ENCODE peak calls at places on chromosome 7, in five cellular contexts. M is ACHN; Y is uterus; W is NCI-H1105 treated with DMSO at 0.1 percent for 48 hours; S is stimulated activated naive CD4-positive, alpha-beta T cell. F is an unnamed sample.

GRCh38 chr7:34128762-34129161 is 223.4 kb downstream of the BMPER start:
- DNase-seq in S (no peak), M (no peak), Y (no peak), W (no peak), F (no peak)

GRCh38 chr7:149733131-149733531 is 40.3 kb downstream of the ZNF467 start:
- DNase-seq in W (no peak), M (no peak), Y (no peak), S (no peak), F (no peak)

GRCh38 chr7:18201349-18201748 is 173.7 kb upstream of the PRPS1L1 start:
- DNase-seq in Y (peak), M (no peak), W (no peak), S (no peak), F (no peak)

GRCh38 chr7:114916261-114916892 is 5.5 kb upstream of the MDFIC start:
- DNase-seq in S (no peak), M (no peak), W (no peak), Y (no peak), F (no peak)

GRCh38 chr7:5591547-5591899 is 167.9 kb upstream of the TNRC18 start:
- DNase-seq in Y (no peak), S (no peak), M (peak), W (no peak), F (no peak)

GRCh38 chr7:42236266-42237161 is 495 bp downstream of the GLI3 start:
- DNase-seq in M (peak), S (no peak), W (no peak), Y (peak), F (peak)

GRCh38 chr7:16345979-16346958 is 75.1 kb downstream of the CRPPA start:
- DNase-seq in S (no peak), W (peak), Y (no peak), M (peak), F (no peak)

GRCh38 chr7:70432567-70433001 is 699.4 kb upstream of the GALNT17 start:
- DNase-seq in M (no peak), S (no peak), Y (no peak), W (peak), F (peak)

GRCh38 chr7:11243739-11244138 is 270.1 kb downstream of the PHF14 start:
- DNase-seq in W (no peak), M (no peak), Y (no peak), S (no peak), F (no peak)

GRCh38 chr7:157059534-157059933 is 49.1 kb upstream of the MNX1 start:
- DNase-seq in M (no peak), W (no peak), Y (no peak), S (no peak), F (no peak)

GRCh38 chr7:142717453-142717852 is 31.8 kb upstream of the PRSS1 start:
- DNase-seq in W (no peak), S (no peak), M (no peak), Y (no peak), F (no peak)

GRCh38 chr7:32378991-32379390 is 111.2 kb downstream of the LSM5 start:
- DNase-seq in M (no peak), W (peak), S (no peak), Y (no peak), F (no peak)

GRCh38 chr7:4267326-4268039 is 414.6 kb upstream of the FOXK1 start:
- DNase-seq in W (no peak), Y (no peak), M (no peak), S (no peak), F (no peak)

F was measured in HEK293T.